ENCODE peak calls at places on chromosomes 5 and 9, in five cellular contexts. J, H, B, U and C are unnamed samples.

GRCh38 chr9:91001146-91001611 is 199.6 kb downstream of the SYK start:
- DNase-seq in J (no peak), H (no peak), B (peak; percentile 32), U (no peak), C (no peak)

GRCh38 chr5:156474251-156474650 is 147.3 kb downstream of the SGCD start:
- DNase-seq in J (no peak), H (no peak), B (no peak), U (no peak), C (no peak)

GRCh38 chr9:93188426-93189368 is 4.8 kb downstream of the WNK2 start:
- DNase-seq in J (no peak), H (no peak), B (no peak), U (no peak), C (no peak)

GRCh38 chr5:171946382-171946781 is 60.1 kb downstream of the FBXW11 start:
- DNase-seq in J (no peak), H (no peak), B (no peak), U (no peak), C (no peak)

GRCh38 chr5:11322133-11322532 is 561.1 kb upstream of the DAP start:
- DNase-seq in J (no peak), H (no peak), B (no peak), U (no peak), C (no peak)

GRCh38 chr9:132235894-132236661 is 74.2 kb downstream of the NTNG2 start:
- DNase-seq in J (peak; percentile 84), H (peak; percentile 46), B (peak; percentile 85), U (no peak), C (peak; percentile 80)

GRCh38 chr9:98317134-98317857 is 61.8 kb upstream of the TBC1D2 start:
- DNase-seq in J (no peak), H (no peak), B (peak; percentile 68), U (no peak), C (no peak)

GRCh38 chr9:133378408-133378962 is 2.3 kb downstream of the STKLD1 start:
- DNase-seq in J (no peak), H (no peak), B (no peak), U (no peak), C (no peak)

GRCh38 chr9:13268469-13268868 is 11.0 kb downstream of the MPDZ start:
- DNase-seq in J (peak; percentile 55), H (no peak), B (no peak), U (no peak), C (no peak)

GRCh38 chr5:150068472-150068871 is 17.9 kb downstream of the CSF1R start:
- DNase-seq in J (no peak), H (no peak), B (no peak), U (no peak), C (no peak)

GRCh38 chr5:157994906-157995519 is 136.1 kb upstream of the CLINT1 start:
- DNase-seq in J (peak; percentile 71), H (peak; percentile 41), B (peak; percentile 78), U (peak; percentile 3), C (peak; percentile 82)

GRCh38 chr9:74846771-74847170 is 41.0 kb downstream of the TRPM6 start:
- DNase-seq in J (no peak), H (peak; percentile 4), B (no peak), U (no peak), C (no peak)

GRCh38 chr5:164233796-164234195 is 728.4 kb downstream of the MAT2B start:
- DNase-seq in J (no peak), H (no peak), B (no peak), U (no peak), C (no peak)

DNA sequence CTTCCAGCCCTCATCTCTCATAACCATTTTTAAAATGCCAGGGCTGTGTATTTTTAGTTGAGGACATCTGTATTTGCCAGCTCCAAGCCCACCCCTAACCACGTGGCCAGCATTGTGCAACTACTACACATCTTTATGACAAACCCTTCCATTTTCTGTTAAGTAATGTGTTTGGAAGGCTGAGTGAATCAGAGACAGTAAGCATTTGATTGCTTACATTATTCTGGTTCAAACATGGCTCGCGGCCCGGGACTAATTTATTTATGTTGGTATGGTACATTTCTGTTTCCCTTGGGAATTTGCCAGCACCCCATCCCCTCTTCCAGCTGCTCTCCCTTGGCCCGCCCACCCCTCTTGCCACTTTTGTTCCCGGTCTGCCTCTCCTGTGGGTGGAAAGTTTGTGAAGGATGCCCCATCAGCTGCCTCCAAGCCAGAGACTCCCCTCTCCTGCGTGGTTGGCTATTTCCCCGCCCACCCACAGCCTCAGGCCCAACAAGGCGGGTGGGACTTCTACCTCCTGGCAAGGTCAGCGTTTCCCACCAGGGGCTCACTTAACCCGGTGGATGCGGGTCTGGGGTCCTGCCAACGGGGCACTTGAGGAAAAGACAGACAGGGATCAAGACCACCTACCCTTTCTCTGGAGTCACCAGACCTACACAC is 162.3 kb downstream of the HSD17B3 start:
- DNase-seq in J (no peak), H (no peak), B (peak; percentile 71), U (no peak), C (no peak)
- TF ChIP-seq FOXM1 in J (no peak), H (no peak), B (no peak), U (no peak), C (no peak)

GRCh38 chr5:148790545-148791333 is 35.7 kb upstream of the ADRB2 start:
- DNase-seq in J (no peak), H (no peak), B (no peak), U (no peak), C (no peak)
- TF ChIP-seq FOXM1 in J (no peak), H (no peak), B (no peak), U (no peak), C (no peak)

GRCh38 chr5:80508844-80509243 is 20.9 kb downstream of the FAM151B start:
- DNase-seq in J (no peak), H (no peak), B (no peak), U (no peak), C (no peak)
- TF ChIP-seq FOXM1 in J (no peak), H (no peak), B (no peak), U (no peak), C (no peak)

GRCh38 chr5:142248853-142249462 is 75.9 kb downstream of the SPRY4 start:
- DNase-seq in J (peak; percentile 48), H (no peak), B (no peak), U (no peak), C (no peak)

GRCh38 chr5:142244440-142244839 is 80.4 kb downstream of the SPRY4 start:
- DNase-seq in J (no peak), H (no peak), B (no peak), U (no peak), C (no peak)

GRCh38 chr5:142246263-142246662 is 78.6 kb downstream of the SPRY4 start:
- DNase-seq in J (no peak), H (peak; percentile 25), B (no peak), U (no peak), C (no peak)

GRCh38 chr5:142242272-142242671 is 82.5 kb downstream of the SPRY4 start:
- DNase-seq in J (no peak), H (no peak), B (no peak), U (no peak), C (no peak)

DNA sequence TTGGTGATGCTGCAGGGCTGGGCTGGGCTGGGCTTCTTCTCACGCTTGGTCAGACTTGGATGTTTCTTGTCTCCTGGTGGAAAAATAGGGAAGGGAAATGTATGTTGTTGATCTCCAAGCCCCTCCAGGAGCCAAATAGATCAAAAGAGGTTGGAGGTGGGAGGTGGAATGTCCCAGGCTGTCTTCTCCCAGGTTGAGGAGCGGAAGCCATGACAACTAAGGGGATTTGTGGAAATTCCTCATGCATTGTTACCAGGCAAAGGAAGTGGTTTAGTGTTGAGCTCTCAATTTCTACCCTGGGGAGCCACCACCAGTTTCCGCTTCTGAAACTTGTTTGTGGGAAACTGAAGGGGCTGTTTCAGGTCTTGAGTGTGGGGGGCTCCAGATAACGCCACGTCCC is 79.0 kb downstream of the SPRY4 start:
- DNase-seq in J (no peak), H (no peak), B (no peak), U (no peak), C (no peak)
- TF ChIP-seq FOXM1 in J (no peak), H (no peak), B (no peak), U (no peak), C (no peak)

DNA sequence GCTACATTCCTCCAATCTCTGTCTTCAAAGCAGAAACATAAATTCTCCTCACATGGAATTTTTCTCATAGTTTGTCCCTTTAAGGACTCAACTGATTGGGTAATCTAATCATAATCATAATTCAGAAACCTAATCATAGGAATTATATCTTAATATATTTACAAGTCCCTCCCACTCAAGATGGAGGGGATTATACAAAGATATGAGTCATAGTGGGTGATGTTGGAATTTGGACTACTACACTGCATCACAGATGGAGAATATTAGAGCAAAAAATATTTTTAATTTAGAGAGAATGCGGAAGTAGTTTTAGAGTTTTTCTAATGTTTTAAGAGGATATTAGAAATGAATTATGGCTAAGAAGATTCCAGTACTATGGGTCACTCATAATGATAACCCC is 1034.0 kb downstream of the DTWD2 start:
- DNase-seq in J (no peak), H (no peak), B (no peak), U (no peak), C (no peak)
- TF ChIP-seq FOXM1 in J (no peak), H (no peak), B (no peak), U (no peak), C (no peak)

GRCh38 chr5:2603176-2603575 is 148.3 kb downstream of the IRX2 start:
- DNase-seq in J (no peak), H (no peak), B (no peak), U (no peak), C (no peak)

GRCh38 chr5:2602451-2603045 is 148.9 kb downstream of the IRX2 start:
- DNase-seq in J (no peak), H (no peak), B (no peak), U (no peak), C (no peak)

GRCh38 chr5:2594701-2595100 is 156.8 kb downstream of the IRX2 start:
- DNase-seq in J (no peak), H (no peak), B (no peak), U (no peak), C (no peak)

DNA sequence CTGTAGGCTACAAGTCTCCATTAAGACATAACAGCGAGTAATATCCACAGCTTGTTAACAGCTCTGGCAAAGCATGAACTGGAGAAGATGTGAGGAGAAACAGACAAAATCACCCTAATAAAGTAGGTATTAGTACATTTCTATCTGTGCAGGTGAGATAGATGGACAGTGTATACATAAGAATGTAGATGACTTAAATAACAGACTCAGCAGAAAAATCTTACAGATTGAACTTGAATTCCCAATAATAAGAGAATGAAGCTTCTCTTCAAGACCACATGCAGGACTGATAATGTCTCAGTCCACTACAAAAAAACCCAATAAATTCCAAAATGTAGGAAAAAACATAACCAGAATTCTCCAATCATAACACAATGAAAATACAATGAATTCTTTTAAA is 153.0 kb downstream of the IRX2 start:
- DNase-seq in J (no peak), H (no peak), B (no peak), U (no peak), C (no peak)
- TF ChIP-seq FOXM1 in J (no peak), H (no peak), B (no peak), U (no peak), C (no peak)

GRCh38 chr9:27784999-27785713 is 211.9 kb upstream of the C9orf72 start:
- DNase-seq in J (no peak), H (no peak), B (no peak), U (peak; percentile 13), C (no peak)
- TF ChIP-seq FOXM1 in J (no peak), H (no peak), B (no peak), U (no peak), C (no peak)

GRCh38 chr5:132220476-132220875 is 7.2 kb downstream of the P4HA2 start:
- DNase-seq in J (no peak), H (no peak), B (no peak), U (no peak), C (no peak)
- TF ChIP-seq FOXM1 in J (no peak), H (no peak), B (no peak), U (no peak), C (no peak)